ENCODE peak calls at places on chromosomes 1 and 21, in six cellular contexts. One of them, this sample, is unnamed.

GRCh38 chr1:244236101-244236500 is 185.0 kb downstream of the ZBTB18 start:
- DNase-seq in kidney: no peak
- DNase-seq in right lobe of liver: no peak
- DNase-seq in caudate nucleus: no peak
- DNase-seq in fibroblast of lung: peak; percentile 44
- DNase-seq in IMR-90: peak; percentile 55
- DNase-seq in this sample: no peak

GRCh38 chr1:31954607-31955283 is 16.6 kb upstream of the PTP4A2 start:
- DNase-seq in kidney: peak; percentile 90
- DNase-seq in IMR-90: peak; percentile 99
- DNase-seq in caudate nucleus: no peak
- DNase-seq in fibroblast of lung: peak; percentile 95
- DNase-seq in right lobe of liver: peak; percentile 93
- DNase-seq in this sample: peak; percentile 62

GRCh38 chr1:58626293-58626692 is 49.2 kb upstream of the TACSTD2 start:
- DNase-seq in caudate nucleus: no peak
- DNase-seq in fibroblast of lung: no peak
- DNase-seq in kidney: no peak
- DNase-seq in IMR-90: no peak
- DNase-seq in right lobe of liver: no peak
- DNase-seq in this sample: no peak

GRCh38 chr1:86435327-86435726 is 11.4 kb downstream of the CLCA2 start:
- DNase-seq in right lobe of liver: no peak
- DNase-seq in IMR-90: no peak
- DNase-seq in kidney: no peak
- DNase-seq in fibroblast of lung: no peak
- DNase-seq in caudate nucleus: no peak
- DNase-seq in this sample: no peak

GRCh38 chr1:162475089-162475488 is 22.5 kb upstream of the UHMK1 start:
- DNase-seq in right lobe of liver: no peak
- DNase-seq in fibroblast of lung: no peak
- DNase-seq in IMR-90: no peak
- DNase-seq in kidney: no peak
- DNase-seq in caudate nucleus: no peak
- DNase-seq in this sample: no peak

GRCh38 chr1:77265180-77265579 is 16.6 kb upstream of the AK5 start:
- DNase-seq in IMR-90: no peak
- DNase-seq in caudate nucleus: no peak
- DNase-seq in kidney: no peak
- DNase-seq in fibroblast of lung: no peak
- DNase-seq in right lobe of liver: no peak
- DNase-seq in this sample: no peak

GRCh38 chr1:230517786-230518185 is 91.7 kb upstream of the PGBD5 start:
- DNase-seq in IMR-90: no peak
- DNase-seq in right lobe of liver: no peak
- DNase-seq in kidney: no peak
- DNase-seq in caudate nucleus: peak; percentile 7
- DNase-seq in fibroblast of lung: no peak
- DNase-seq in this sample: no peak

GRCh38 chr1:150567717-150568561 is 11.5 kb downstream of the MCL1 start:
- DNase-seq in kidney: peak; percentile 95
- DNase-seq in fibroblast of lung: peak; percentile 97
- DNase-seq in right lobe of liver: peak; percentile 81
- DNase-seq in IMR-90: peak; percentile 98
- DNase-seq in caudate nucleus: peak; percentile 18
- DNase-seq in this sample: peak; percentile 75

GRCh38 chr1:88175631-88176226 is 508.3 kb upstream of the PKN2 start:
- DNase-seq in fibroblast of lung: peak; percentile 82
- DNase-seq in kidney: no peak
- DNase-seq in caudate nucleus: no peak
- DNase-seq in IMR-90: peak; percentile 30
- DNase-seq in right lobe of liver: no peak
- DNase-seq in this sample: peak; percentile 32

GRCh38 chr1:171127481-171127880 is 36.8 kb downstream of the FMO3 start:
- DNase-seq in right lobe of liver: no peak
- DNase-seq in caudate nucleus: no peak
- DNase-seq in kidney: no peak
- DNase-seq in fibroblast of lung: peak; percentile 90
- DNase-seq in IMR-90: peak; percentile 85
- DNase-seq in this sample: no peak

GRCh38 chr1:52157582-52157981 is 15.7 kb downstream of the ZFYVE9 start:
- DNase-seq in right lobe of liver: no peak
- DNase-seq in kidney: no peak
- DNase-seq in IMR-90: peak; percentile 59
- DNase-seq in caudate nucleus: no peak
- DNase-seq in fibroblast of lung: peak; percentile 50
- DNase-seq in this sample: no peak

GRCh38 chr21:45442276-45442675 is 37.3 kb downstream of the COL18A1 start:
- DNase-seq in fibroblast of lung: no peak
- DNase-seq in right lobe of liver: peak; percentile 55
- DNase-seq in kidney: peak; percentile 69
- DNase-seq in caudate nucleus: no peak
- DNase-seq in IMR-90: no peak
- DNase-seq in this sample: no peak

GRCh38 chr1:72845342-72845741 is 563.0 kb upstream of the NEGR1 start:
- DNase-seq in kidney: no peak
- DNase-seq in fibroblast of lung: peak; percentile 8
- DNase-seq in right lobe of liver: no peak
- DNase-seq in caudate nucleus: no peak
- DNase-seq in IMR-90: no peak
- DNase-seq in this sample: no peak

GRCh38 chr1:38392866-38393265 is 346.3 kb upstream of the POU3F1 start:
- DNase-seq in fibroblast of lung: no peak
- DNase-seq in kidney: no peak
- DNase-seq in caudate nucleus: no peak
- DNase-seq in IMR-90: no peak
- DNase-seq in right lobe of liver: no peak
- DNase-seq in this sample: no peak

GRCh38 chr1:32618673-32619221 is 31.6 kb downstream of the ZBTB8OS start:
- DNase-seq in caudate nucleus: no peak
- DNase-seq in right lobe of liver: no peak
- DNase-seq in fibroblast of lung: peak; percentile 3
- DNase-seq in kidney: no peak
- DNase-seq in IMR-90: no peak
- DNase-seq in this sample: no peak

GRCh38 chr1:6475381-6476133 is 9.6 kb upstream of the TNFRSF25 start:
- DNase-seq in fibroblast of lung: no peak
- DNase-seq in right lobe of liver: peak; percentile 85
- DNase-seq in caudate nucleus: peak; percentile 17
- DNase-seq in kidney: peak; percentile 86
- DNase-seq in IMR-90: no peak
- DNase-seq in this sample: peak; percentile 54

GRCh38 chr1:230308821-230309220 is 117.3 kb downstream of the PGBD5 start:
- DNase-seq in right lobe of liver: no peak
- DNase-seq in caudate nucleus: no peak
- DNase-seq in kidney: peak; percentile 68
- DNase-seq in IMR-90: no peak
- DNase-seq in fibroblast of lung: no peak
- DNase-seq in this sample: no peak

GRCh38 chr1:229991104-229991513 is 75.9 kb upstream of the GALNT2 start:
- DNase-seq in kidney: no peak
- DNase-seq in fibroblast of lung: no peak
- DNase-seq in caudate nucleus: no peak
- DNase-seq in right lobe of liver: no peak
- DNase-seq in IMR-90: no peak
- DNase-seq in this sample: no peak

DNA sequence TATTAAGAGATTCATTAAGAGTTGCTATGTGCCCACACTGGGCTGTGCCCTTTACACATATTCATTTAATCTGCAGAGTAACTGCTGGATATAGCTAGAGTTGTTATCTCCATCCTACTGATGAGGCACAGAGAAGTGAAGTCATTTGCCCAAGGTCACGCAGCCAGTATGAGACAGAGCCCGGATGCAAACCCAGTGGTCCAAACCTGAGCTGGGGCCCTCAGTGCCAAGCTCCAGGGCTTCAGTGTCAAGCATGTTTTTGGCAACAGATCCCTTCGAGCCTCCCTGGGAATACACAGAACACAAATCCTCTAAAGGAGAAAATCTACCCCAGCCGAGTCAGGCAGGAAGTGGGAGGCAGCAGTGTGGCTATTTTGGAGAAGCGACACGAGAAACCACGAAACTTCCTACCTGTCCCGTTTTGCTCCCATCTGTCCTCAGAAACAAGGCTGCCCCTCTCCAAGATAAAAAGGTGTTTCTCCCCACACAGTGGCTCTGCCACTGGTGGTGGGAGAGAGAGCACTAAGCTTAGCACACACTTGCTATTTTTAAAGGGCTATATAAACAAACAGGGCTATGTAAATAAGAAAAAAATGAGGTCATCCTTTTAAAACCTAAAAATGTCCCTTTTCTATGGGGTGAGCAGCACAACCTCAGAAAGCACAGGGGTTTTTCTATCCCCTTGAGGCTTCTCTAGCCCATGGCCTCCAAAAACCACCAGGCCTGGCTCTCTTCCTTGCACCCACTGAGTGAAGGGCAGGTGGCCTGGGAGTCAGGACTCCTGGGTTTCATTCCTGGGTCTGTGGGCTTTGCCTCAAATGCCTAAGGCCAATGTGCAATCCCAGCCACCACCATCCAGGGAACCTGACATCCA is 138.6 kb upstream of the EDN2 start:
- DNase-seq in fibroblast of lung: peak; percentile 19
- DNase-seq in caudate nucleus: no peak
- DNase-seq in kidney: no peak
- DNase-seq in IMR-90: peak; percentile 56
- DNase-seq in right lobe of liver: no peak
- DNase-seq in this sample: no peak
- H3K27ac ChIP-seq in fibroblast of lung: peak overlapping the region; percentile 7
- H3K27ac ChIP-seq in caudate nucleus: no peak overlapping the region
- H3K27ac ChIP-seq in kidney: no peak overlapping the region
- H3K27ac ChIP-seq in IMR-90: no peak overlapping the region
- H3K27ac ChIP-seq in right lobe of liver: no peak overlapping the region
- H3K27ac ChIP-seq in this sample: no peak overlapping the region

GRCh38 chr1:161359316-161359715 is 8.4 kb downstream of the CFAP126 start:
- DNase-seq in caudate nucleus: no peak
- DNase-seq in right lobe of liver: no peak
- DNase-seq in fibroblast of lung: no peak
- DNase-seq in kidney: no peak
- DNase-seq in IMR-90: no peak
- DNase-seq in this sample: no peak
- H3K27ac ChIP-seq in caudate nucleus: peak overlapping the region; percentile 5
- H3K27ac ChIP-seq in right lobe of liver: no peak overlapping the region
- H3K27ac ChIP-seq in fibroblast of lung: no peak overlapping the region
- H3K27ac ChIP-seq in kidney: no peak overlapping the region
- H3K27ac ChIP-seq in IMR-90: no peak overlapping the region
- H3K27ac ChIP-seq in this sample: peak overlapping the region; percentile 20

DNA sequence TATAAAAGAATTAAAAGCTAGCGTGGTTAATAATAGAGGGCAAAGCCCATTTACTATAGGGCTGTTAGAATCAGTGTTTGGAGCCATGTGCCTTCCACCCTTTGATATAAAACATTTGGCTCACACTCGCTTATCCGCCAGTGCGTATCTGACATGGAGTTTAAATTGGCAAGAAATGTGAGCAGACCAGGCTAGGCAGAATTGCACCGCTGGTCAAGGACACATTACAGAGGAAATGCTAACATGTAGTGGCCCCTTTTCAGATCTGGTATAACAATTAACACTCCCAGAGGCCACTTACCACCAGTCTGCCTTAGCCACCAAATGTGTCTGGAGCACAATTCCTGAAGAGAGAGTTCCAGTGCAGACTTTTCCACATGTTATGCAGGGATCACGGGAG is 14.1 kb downstream of the GSTM3 start:
- DNase-seq in kidney: no peak
- DNase-seq in caudate nucleus: no peak
- DNase-seq in fibroblast of lung: no peak
- DNase-seq in IMR-90: no peak
- DNase-seq in right lobe of liver: no peak
- DNase-seq in this sample: no peak
- H3K27ac ChIP-seq in kidney: peak overlapping the region; percentile 60
- H3K27ac ChIP-seq in caudate nucleus: no peak overlapping the region
- H3K27ac ChIP-seq in fibroblast of lung: no peak overlapping the region
- H3K27ac ChIP-seq in IMR-90: no peak overlapping the region
- H3K27ac ChIP-seq in right lobe of liver: no peak overlapping the region
- H3K27ac ChIP-seq in this sample: no peak overlapping the region

DNA sequence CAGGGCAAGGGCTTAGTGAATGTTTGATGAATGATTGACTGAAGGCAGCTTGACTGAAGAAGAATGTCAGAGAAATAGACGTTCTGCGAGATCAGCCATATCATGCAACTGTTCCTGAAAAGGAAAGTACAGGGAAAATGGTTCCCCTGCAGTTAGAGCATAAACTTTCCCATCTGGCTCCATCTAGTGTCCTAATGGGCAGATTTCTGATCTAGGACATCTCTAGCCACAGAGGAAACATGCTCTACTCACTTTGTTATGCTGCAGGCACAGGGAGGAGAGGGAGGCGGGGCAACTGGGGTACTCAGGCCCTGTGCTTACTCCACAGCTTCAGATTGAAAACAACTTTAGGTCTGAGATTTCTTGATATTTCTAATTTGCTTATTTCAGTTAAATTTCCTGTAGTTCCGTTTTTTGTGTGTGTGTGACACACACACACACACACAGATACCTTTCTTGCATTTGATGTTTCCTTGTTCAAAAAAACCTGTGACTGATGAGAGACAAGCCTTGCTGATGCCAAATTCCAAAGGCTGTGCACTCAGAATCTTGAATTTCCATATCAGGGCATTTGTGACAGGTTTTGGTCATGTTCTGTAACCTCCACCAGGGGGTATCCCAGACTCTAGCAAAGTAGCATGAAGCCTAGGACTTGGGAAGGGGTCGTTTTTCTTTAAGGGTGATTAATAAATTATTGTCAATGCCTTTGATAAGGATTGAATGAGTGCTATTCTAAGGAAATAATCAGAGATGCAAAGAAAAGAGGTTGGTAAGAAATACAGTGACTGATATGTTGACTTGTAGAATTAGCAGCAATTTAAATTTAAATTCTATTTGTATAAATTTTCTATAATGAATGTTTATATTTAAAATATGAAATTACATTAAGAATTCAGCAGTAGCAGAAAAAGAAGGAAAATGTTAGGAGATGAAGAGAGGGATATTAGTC is 139.7 kb upstream of the BEND5 start:
- DNase-seq in IMR-90: peak; percentile 2
- DNase-seq in caudate nucleus: no peak
- DNase-seq in right lobe of liver: no peak
- DNase-seq in kidney: no peak
- DNase-seq in fibroblast of lung: peak; percentile 74
- DNase-seq in this sample: no peak
- H3K27ac ChIP-seq in IMR-90: no peak overlapping the region
- H3K27ac ChIP-seq in caudate nucleus: no peak overlapping the region
- H3K27ac ChIP-seq in right lobe of liver: no peak overlapping the region
- H3K27ac ChIP-seq in kidney: no peak overlapping the region
- H3K27ac ChIP-seq in fibroblast of lung: no peak overlapping the region
- H3K27ac ChIP-seq in this sample: no peak overlapping the region

GRCh38 chr1:8239306-8240023 is 78.4 kb upstream of the SLC45A1 start:
- DNase-seq in fibroblast of lung: peak; percentile 78
- DNase-seq in caudate nucleus: no peak
- DNase-seq in kidney: peak; percentile 78
- DNase-seq in right lobe of liver: peak; percentile 74
- DNase-seq in IMR-90: peak; percentile 39
- DNase-seq in this sample: no peak
- H3K27ac ChIP-seq in fibroblast of lung: peak overlapping the region; percentile 9
- H3K27ac ChIP-seq in caudate nucleus: no peak overlapping the region
- H3K27ac ChIP-seq in kidney: peak overlapping the region; percentile 22
- H3K27ac ChIP-seq in right lobe of liver: peak overlapping the region; percentile 69
- H3K27ac ChIP-seq in IMR-90: peak overlapping the region; percentile 76
- H3K27ac ChIP-seq in this sample: peak overlapping the region; percentile 27

This sample was measured in pancreas.